ENCODE peak calls at places on chromosomes 16 and 17, in five cellular contexts. One of them, this sample, is unnamed.

GRCh38 chr16:25065899-25066298 is 45.6 kb upstream of the LCMT1 start:
- DNase-seq in sigmoid colon: no peak
- DNase-seq in vagina: no peak
- DNase-seq in H1: no peak
- DNase-seq in GM12891: no peak
- DNase-seq in this sample: no peak

GRCh38 chr17:32341141-32341856 is 674 bp downstream of the C17orf75 start:
- DNase-seq in sigmoid colon: no peak
- DNase-seq in vagina: no peak
- DNase-seq in H1: no peak
- DNase-seq in GM12891: no peak
- DNase-seq in this sample: no peak

GRCh38 chr16:66924527-66925321 is 611 bp downstream of the RRAD start:
- DNase-seq in sigmoid colon: no peak
- DNase-seq in vagina: no peak
- DNase-seq in H1: no peak
- DNase-seq in GM12891: peak; percentile 70
- DNase-seq in this sample: peak; percentile 60

GRCh38 chr16:57303021-57303909 is 18.8 kb upstream of the PLLP start:
- DNase-seq in sigmoid colon: peak; percentile 49
- DNase-seq in vagina: peak; percentile 56
- DNase-seq in H1: no peak
- DNase-seq in GM12891: no peak
- DNase-seq in this sample: no peak

GRCh38 chr17:80832266-80832676 is 159.4 kb upstream of the CHMP6 start:
- DNase-seq in sigmoid colon: peak; percentile 83
- DNase-seq in vagina: no peak
- DNase-seq in H1: no peak
- DNase-seq in GM12891: no peak
- DNase-seq in this sample: no peak

GRCh38 chr17:5854871-5855554 is 215.2 kb upstream of the WSCD1 start:
- DNase-seq in sigmoid colon: no peak
- DNase-seq in vagina: peak; percentile 56
- DNase-seq in H1: no peak
- DNase-seq in GM12891: no peak
- DNase-seq in this sample: no peak

GRCh38 chr17:2171725-2172446 is 117.0 kb downstream of the HIC1 start:
- DNase-seq in sigmoid colon: peak; percentile 96
- DNase-seq in vagina: no peak
- DNase-seq in H1: no peak
- DNase-seq in GM12891: no peak
- DNase-seq in this sample: no peak

GRCh38 chr16:20181386-20181785 is 107.7 kb upstream of the GPR139 start:
- DNase-seq in sigmoid colon: no peak
- DNase-seq in vagina: no peak
- DNase-seq in H1: no peak
- DNase-seq in GM12891: no peak
- DNase-seq in this sample: no peak

GRCh38 chr17:80109066-80109618 is 7.8 kb downstream of the GAA start:
- DNase-seq in sigmoid colon: no peak
- DNase-seq in vagina: no peak
- DNase-seq in H1: no peak
- DNase-seq in GM12891: no peak
- DNase-seq in this sample: no peak

GRCh38 chr17:49556183-49556943 is 19.3 kb upstream of the NXPH3 start:
- DNase-seq in sigmoid colon: peak; percentile 88
- DNase-seq in vagina: peak; percentile 86
- DNase-seq in H1: no peak
- DNase-seq in GM12891: peak; percentile 92
- DNase-seq in this sample: peak; percentile 72

GRCh38 chr16:4942481-4942880 is 5.5 kb upstream of the PPL start:
- DNase-seq in sigmoid colon: no peak
- DNase-seq in vagina: no peak
- DNase-seq in H1: no peak
- DNase-seq in GM12891: no peak
- DNase-seq in this sample: no peak

GRCh38 chr17:67442787-67443624 is 65.9 kb downstream of the PITPNC1 start:
- DNase-seq in sigmoid colon: no peak
- DNase-seq in vagina: no peak
- DNase-seq in H1: no peak
- DNase-seq in GM12891: no peak
- DNase-seq in this sample: no peak

GRCh38 chr17:39739020-39739884 is 1.5 kb downstream of the GRB7 start:
- DNase-seq in sigmoid colon: no peak
- DNase-seq in vagina: no peak
- DNase-seq in H1: no peak
- DNase-seq in GM12891: no peak
- DNase-seq in this sample: peak; percentile 81

DNA sequence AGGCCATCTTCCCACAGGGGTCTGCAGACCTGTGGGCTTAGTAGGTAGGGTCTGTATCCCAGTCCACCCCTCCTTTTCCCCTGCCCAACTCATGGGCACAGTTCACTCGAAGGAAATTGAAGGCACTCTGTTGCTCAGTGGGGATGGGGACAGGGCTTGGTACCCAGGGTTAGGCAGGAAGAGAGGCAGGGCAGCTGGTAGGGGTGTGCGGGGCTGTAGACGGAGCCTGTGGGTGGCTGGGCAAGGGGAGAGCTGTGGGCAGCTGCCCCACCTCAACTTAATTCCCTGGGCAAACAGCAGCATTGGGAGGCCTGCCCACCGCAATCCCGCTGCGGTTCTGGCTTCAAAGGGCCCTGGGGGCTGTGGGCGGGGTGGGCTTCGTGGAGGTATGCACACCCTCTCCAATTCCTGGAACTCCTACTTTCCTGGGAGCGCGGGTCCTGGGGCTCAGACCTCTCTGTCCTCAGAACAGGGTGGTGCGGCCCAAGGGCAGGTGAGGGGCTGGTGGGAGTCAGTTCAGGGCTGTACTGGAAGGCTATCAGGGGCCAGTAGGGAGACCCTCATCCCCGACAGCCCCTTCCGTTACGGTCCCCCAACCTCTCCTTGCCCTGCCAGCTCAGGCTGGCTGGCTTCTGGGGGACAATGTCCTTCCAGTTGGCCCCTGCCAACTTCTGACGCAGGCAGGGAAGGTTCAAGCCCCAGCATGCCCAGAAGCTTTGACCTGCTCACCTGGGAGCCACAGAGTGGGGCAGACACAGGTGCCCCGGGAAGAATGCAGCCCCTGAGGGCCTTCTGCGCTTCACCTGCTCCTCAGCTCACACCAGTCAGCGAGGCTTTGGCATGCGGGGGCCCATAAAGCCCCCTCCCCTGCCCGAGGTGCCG is 9.1 kb downstream of the FOXJ1 start:
- DNase-seq in sigmoid colon: no peak
- DNase-seq in vagina: peak; percentile 74
- DNase-seq in H1: no peak
- DNase-seq in GM12891: no peak
- DNase-seq in this sample: no peak
- TF ChIP-seq POLR2A in sigmoid colon: no peak
- TF ChIP-seq POLR2A in vagina: no peak
- TF ChIP-seq POLR2A in H1: no peak
- TF ChIP-seq POLR2A in GM12891: no peak
- TF ChIP-seq POLR2A in this sample: no peak

DNA sequence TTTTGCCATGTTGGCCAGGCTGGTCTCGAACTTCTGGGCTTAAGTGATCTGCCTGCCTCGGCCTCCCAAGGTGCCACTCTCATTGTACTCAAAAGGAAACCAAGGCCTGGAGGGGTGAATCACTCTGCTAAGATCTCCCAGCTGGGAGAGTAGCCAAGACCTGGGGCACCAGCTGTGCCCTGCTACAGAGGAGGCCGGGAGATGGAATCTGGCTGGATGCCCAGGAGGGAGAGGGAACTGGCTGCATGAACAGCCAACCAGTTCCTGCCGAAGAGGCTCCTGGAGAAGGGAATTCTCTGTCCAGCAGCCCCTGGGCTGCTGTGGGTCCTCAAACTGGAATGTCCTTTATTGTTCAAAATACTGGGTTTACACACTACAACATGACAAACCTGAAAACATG is 238.7 kb upstream of the CIBAR2 start:
- DNase-seq in sigmoid colon: peak; percentile 98
- DNase-seq in vagina: no peak
- DNase-seq in H1: no peak
- DNase-seq in GM12891: no peak
- DNase-seq in this sample: no peak
- TF ChIP-seq POLR2AphosphoS5 in sigmoid colon: peak; percentile 61
- TF ChIP-seq POLR2AphosphoS5 in vagina: peak; percentile 43
- TF ChIP-seq POLR2AphosphoS5 in H1: no peak
- TF ChIP-seq POLR2AphosphoS5 in GM12891: no peak
- TF ChIP-seq POLR2AphosphoS5 in this sample: peak; percentile 71

DNA sequence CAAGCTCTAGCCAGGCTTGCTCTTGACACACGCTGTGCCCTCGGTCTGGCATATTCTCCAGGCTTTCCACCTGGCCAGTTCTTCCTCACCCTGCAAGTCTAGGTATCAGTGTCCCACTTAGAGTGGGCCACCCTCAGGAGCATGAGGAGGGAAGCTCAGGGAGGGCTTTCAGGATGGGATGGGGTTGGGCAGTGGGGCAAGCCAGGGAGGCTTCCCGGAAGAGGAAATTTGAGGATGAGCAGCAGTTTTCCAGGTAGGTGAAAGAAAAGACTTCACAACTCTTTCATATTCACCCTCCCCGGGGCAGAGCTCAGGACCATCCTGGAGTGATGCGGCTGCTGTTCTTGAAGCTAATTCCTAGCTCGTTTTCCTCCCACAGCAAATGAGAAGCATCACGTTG is 14.5 kb upstream of the LDHD start:
- DNase-seq in sigmoid colon: no peak
- DNase-seq in vagina: no peak
- DNase-seq in H1: no peak
- DNase-seq in GM12891: no peak
- DNase-seq in this sample: no peak
- TF ChIP-seq POLR2A in sigmoid colon: no peak
- TF ChIP-seq POLR2A in vagina: no peak
- TF ChIP-seq POLR2A in H1: no peak
- TF ChIP-seq POLR2A in GM12891: no peak
- TF ChIP-seq POLR2A in this sample: no peak

DNA sequence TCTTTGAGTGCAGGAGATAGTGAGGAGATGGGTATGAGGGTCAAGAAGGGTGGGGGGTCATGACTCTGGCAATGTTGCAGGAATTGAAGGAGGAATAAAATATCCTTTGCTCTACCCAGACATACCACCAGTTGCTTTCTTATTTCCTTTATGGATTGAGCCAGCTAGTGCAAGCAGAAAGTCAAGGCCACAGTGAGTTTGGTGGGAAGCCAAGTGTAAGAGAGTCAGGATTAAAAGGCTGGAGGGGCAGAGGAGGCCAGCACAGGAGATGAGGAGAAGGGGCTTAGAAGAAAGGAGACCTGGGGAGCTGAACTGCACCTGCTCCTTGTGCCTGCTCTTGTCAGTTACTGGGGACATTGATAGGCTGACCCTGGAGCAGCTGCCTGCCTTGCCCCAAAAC is 16.1 kb downstream of the PIRT start:
- DNase-seq in sigmoid colon: no peak
- DNase-seq in vagina: no peak
- DNase-seq in H1: no peak
- DNase-seq in GM12891: no peak
- DNase-seq in this sample: no peak
- TF ChIP-seq POLR2AphosphoS5 in sigmoid colon: no peak
- TF ChIP-seq POLR2AphosphoS5 in vagina: no peak
- TF ChIP-seq POLR2AphosphoS5 in H1: no peak
- TF ChIP-seq POLR2AphosphoS5 in GM12891: no peak
- TF ChIP-seq POLR2AphosphoS5 in this sample: no peak

GRCh38 chr16:81738831-81739496 is 40.1 kb upstream of the PLCG2 start:
- DNase-seq in sigmoid colon: peak; percentile 75
- DNase-seq in vagina: no peak
- DNase-seq in H1: no peak
- DNase-seq in GM12891: no peak
- DNase-seq in this sample: peak; percentile 84
- TF ChIP-seq POLR2A in sigmoid colon: no peak
- TF ChIP-seq POLR2A in vagina: no peak
- TF ChIP-seq POLR2A in H1: no peak
- TF ChIP-seq POLR2A in GM12891: no peak
- TF ChIP-seq POLR2A in this sample: no peak

GRCh38 chr17:75459246-75459589 is 2.8 kb downstream of the TMEM94 start:
- DNase-seq in sigmoid colon: no peak
- DNase-seq in vagina: no peak
- DNase-seq in H1: no peak
- DNase-seq in GM12891: no peak
- DNase-seq in this sample: no peak
- TF ChIP-seq POLR2AphosphoS5 in sigmoid colon: no peak
- TF ChIP-seq POLR2AphosphoS5 in vagina: no peak
- TF ChIP-seq POLR2AphosphoS5 in H1: no peak
- TF ChIP-seq POLR2AphosphoS5 in GM12891: no peak
- TF ChIP-seq POLR2AphosphoS5 in this sample: no peak

DNA sequence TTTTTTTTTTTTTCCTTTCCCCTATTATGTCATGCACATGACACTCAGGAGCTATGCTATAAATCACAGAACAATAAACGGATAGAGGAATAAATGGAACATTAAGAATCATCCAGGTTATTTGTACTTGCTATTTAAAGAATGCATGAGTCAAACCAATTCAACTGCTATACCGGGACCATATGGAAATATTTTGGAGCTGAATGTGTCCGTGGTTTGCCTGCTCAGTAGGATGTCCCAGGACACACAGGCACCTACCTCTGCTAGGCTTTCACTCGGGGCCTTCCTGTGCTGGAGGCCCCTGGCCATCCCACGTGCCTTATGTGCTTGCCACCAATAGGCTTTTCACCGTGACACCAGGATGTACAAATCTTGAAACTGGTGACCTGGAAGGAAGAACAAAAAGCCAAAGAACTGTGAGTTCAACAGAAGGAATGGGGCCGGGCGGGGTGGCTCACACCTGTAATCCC is 15.3 kb upstream of the SEC14L1 start:
- DNase-seq in sigmoid colon: no peak
- DNase-seq in vagina: no peak
- DNase-seq in H1: no peak
- DNase-seq in GM12891: no peak
- DNase-seq in this sample: no peak
- TF ChIP-seq POLR2A in sigmoid colon: no peak
- TF ChIP-seq POLR2A in vagina: no peak
- TF ChIP-seq POLR2A in H1: no peak
- TF ChIP-seq POLR2A in GM12891: no peak
- TF ChIP-seq POLR2A in this sample: no peak

This sample was measured in upper lobe of left lung.